ENCODE peak calls at places on chromosomes 4 and X, in six cellular contexts. K is A549, R is HepG2, L is WTC11, T is K562, H is H1. O is an unnamed sample.

GRCh38 chr4:161680146-161680545 is 483.7 kb downstream of the FSTL5 start:
- DNase-seq in K (no peak), R (no peak), L (no peak), T (no peak), H (no peak), O (peak)

GRCh38 chr4:81069706-81070331 is 39.3 kb downstream of the BMP3 start:
- DNase-seq in K (peak), R (peak), L (peak), T (peak), H (peak), O (peak)

GRCh38 chr4:56619160-56619559 is 61.9 kb downstream of the HOPX start:
- DNase-seq in K (no peak), R (no peak), L (no peak), T (no peak), H (no peak), O (peak)

GRCh38 chrX:42748067-42748850 is 29.7 kb downstream of the PPP1R2C start:
- DNase-seq in K (no peak), R (no peak), L (no peak), T (no peak), H (no peak), O (peak)

GRCh38 chr4:151291485-151291884 is 14.5 kb downstream of the PRSS48 start:
- DNase-seq in K (no peak), R (no peak), L (no peak), T (no peak), H (no peak), O (no peak)

GRCh38 chr4:41169256-41169655 is 45.1 kb downstream of the APBB2 start:
- DNase-seq in K (no peak), R (no peak), L (no peak), T (no peak), H (no peak), O (no peak)

GRCh38 chr4:157010630-157011029 is 39.0 kb upstream of the PDGFC start:
- DNase-seq in K (no peak), R (no peak), L (no peak), T (no peak), H (no peak), O (no peak)

GRCh38 chr4:3345384-3345783 is 52.6 kb downstream of the RGS12 start:
- DNase-seq in K (no peak), R (no peak), L (no peak), T (no peak), H (no peak), O (no peak)

GRCh38 chr4:1208266-1208961 is 36.0 kb upstream of the SPON2 start:
- DNase-seq in K (no peak), R (no peak), L (no peak), T (no peak), H (no peak), O (no peak)

GRCh38 chr4:17058506-17058905 is 160.1 kb upstream of the LDB2 start:
- DNase-seq in K (no peak), R (no peak), L (no peak), T (no peak), H (no peak), O (no peak)

GRCh38 chr4:41757521-41758156 is 9.1 kb upstream of the PHOX2B start:
- DNase-seq in K (no peak), R (no peak), L (no peak), T (no peak), H (peak), O (peak)

GRCh38 chr4:102387552-102388150 is 42.4 kb upstream of the SLC39A8 start:
- DNase-seq in K (no peak), R (no peak), L (no peak), T (no peak), H (no peak), O (no peak)

GRCh38 chrX:66408507-66408906 is 230.4 kb downstream of the EDA2R start:
- DNase-seq in K (peak), R (no peak), L (no peak), T (peak), H (no peak), O (no peak)

GRCh38 chrX:12975999-12976558 is 1.2 kb downstream of the TMSB4X start:
- DNase-seq in K (peak), R (no peak), L (peak), T (peak), H (no peak), O (no peak)

GRCh38 chrX:54043696-54044125 is 562 bp downstream of the PHF8 start:
- DNase-seq in K (no peak), R (no peak), L (peak), T (peak), H (peak), O (no peak)

GRCh38 chrX:112368371-112368770 is 285.8 kb upstream of the TRPC5 start:
- DNase-seq in K (no peak), R (no peak), L (peak), T (peak), H (no peak), O (no peak)

GRCh38 chr4:170243662-170244288 is 154.0 kb upstream of the AADAT start:
- DNase-seq in K (no peak), R (no peak), L (no peak), T (no peak), H (no peak), O (no peak)

GRCh38 chr4:109177411-109177810 is 125.0 kb downstream of the COL25A1 start:
- DNase-seq in K (no peak), R (no peak), L (no peak), T (peak), H (no peak), O (no peak)

GRCh38 chrX:56232221-56233082 is at the start of gene KLF8:
- DNase-seq in K (no peak), R (no peak), L (peak), T (peak), H (peak), O (no peak)

GRCh38 chr4:115866364-115866896 is 753.0 kb upstream of the NDST4 start:
- DNase-seq in K (no peak), R (no peak), L (no peak), T (no peak), H (no peak), O (no peak)
- TF ChIP-seq JUN in K (no peak), R (no peak), L (no peak), T (no peak), H (no peak), O (no peak)

GRCh38 chrX:26032141-26032917 is 105.8 kb upstream of the MAGEB18 start:
- DNase-seq in K (no peak), R (no peak), L (no peak), T (no peak), H (no peak), O (peak)
- TF ChIP-seq JUN in K (no peak), R (no peak), L (no peak), T (no peak), H (no peak), O (no peak)

GRCh38 chrX:95764972-95765451 is 919.6 kb upstream of the DIAPH2 start:
- DNase-seq in K (peak), R (peak), L (no peak), T (peak), H (peak), O (peak)
- TF ChIP-seq JUN in K (no peak), R (no peak), L (no peak), T (no peak), H (no peak), O (no peak)

DNA sequence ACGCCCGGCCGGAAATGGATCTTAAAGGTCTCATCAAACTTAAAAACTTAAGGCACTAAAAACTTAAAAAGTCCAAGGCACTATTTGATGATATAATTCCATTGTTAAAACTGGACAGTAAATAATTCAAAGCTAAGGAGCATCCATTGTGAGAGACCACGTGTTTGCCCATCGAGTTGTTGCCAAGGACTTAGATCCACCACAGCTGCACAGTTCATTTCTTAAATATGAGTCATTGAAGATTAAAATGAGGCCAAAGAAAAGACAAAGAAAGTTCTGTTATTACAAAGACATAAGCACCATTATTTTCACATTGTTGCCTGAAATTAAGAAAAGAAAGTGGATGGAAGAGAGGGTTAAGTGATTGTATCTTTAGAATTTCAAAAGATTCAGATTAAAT is 411.5 kb upstream of the FTHL17 start:
- DNase-seq in K (no peak), R (no peak), L (no peak), T (no peak), H (no peak), O (peak)
- TF ChIP-seq JUN in K (no peak), R (no peak), L (no peak), T (no peak), H (no peak), O (peak)

DNA sequence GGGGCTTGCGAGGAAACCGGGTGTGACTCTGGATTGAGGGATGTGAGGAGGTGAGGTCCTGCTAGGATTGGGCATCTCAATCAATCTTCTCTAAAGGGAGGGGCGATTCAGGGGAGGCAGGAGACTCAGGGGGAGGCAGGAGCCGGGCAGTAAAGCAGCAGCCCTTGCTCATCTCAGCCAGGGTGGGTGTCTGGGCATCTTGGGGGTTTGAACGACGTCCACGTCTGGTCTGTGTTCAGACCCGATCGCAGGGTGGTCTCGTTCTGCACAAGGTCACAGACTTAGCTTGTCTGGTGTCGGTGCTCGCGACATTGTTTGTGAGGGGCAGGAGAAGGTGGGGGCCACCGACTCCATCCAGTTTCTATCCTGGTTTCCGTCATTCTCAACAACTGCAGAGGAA is 231.3 kb upstream of the PSAPL1 start:
- DNase-seq in K (no peak), R (no peak), L (no peak), T (no peak), H (no peak), O (no peak)
- TF ChIP-seq JUN in K (no peak), R (no peak), L (no peak), T (no peak), H (no peak), O (no peak)

GRCh38 chr4:187070158-187070557 is 346.5 kb upstream of the FAT1 start:
- DNase-seq in K (no peak), R (no peak), L (no peak), T (no peak), H (no peak), O (no peak)
- TF ChIP-seq JUN in K (no peak), R (no peak), L (no peak), T (no peak), H (no peak), O (no peak)

DNA sequence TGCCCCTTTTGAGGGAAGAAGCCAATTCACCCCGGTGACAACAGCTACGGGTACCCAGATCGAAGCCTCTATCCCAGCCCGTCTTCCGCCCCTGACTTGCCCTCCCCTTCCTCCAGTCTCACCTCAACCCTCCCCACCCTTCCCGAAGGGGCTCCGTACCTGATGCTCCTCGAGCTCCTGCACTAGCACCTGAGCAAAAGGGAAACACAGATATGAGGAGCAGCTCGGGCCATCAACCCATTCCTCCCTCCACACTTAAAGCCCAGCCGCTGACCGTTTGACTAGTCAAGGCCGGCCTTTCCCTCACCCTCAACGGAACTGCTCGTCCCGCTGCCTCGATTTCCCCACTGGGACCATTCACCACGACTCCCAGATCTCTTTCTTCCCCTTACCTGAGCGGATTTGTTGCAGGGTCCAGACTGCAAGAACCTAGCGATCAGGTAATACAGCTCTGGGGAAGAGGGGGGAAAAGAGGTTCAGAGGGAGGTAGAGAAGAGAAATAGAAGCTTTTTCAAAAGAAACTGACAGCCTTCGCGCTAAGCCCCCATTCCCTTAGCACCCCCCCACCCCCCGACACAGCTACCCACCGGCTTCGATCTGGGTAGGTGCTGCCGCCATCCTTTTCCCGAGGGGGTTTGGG is 703 bp downstream of the BRWD3 start:
- DNase-seq in K (peak), R (no peak), L (peak), T (peak), H (peak), O (peak)
- TF ChIP-seq JUN in K (no peak), R (no peak), L (no peak), T (no peak), H (no peak), O (no peak)

GRCh38 chr4:4663028-4663427 is 121.2 kb upstream of the STX18 start:
- DNase-seq in K (no peak), R (no peak), L (no peak), T (no peak), H (no peak), O (peak)
- TF ChIP-seq JUN in K (no peak), R (no peak), L (no peak), T (no peak), H (no peak), O (no peak)

GRCh38 chrX:22135171-22135711 is 103.1 kb downstream of the PHEX start:
- DNase-seq in K (peak), R (no peak), L (no peak), T (no peak), H (no peak), O (peak)
- TF ChIP-seq JUN in K (no peak), R (no peak), L (no peak), T (no peak), H (no peak), O (no peak)